ENCODE peak calls at places on chromosomes 3 and 15, in six cellular contexts. One of them, this sample, is unnamed.

GRCh38 chr15:84699538-84700191 is 16.3 kb downstream of the SEC11A start:
- DNase-seq in GM12878: no peak
- DNase-seq in SK-N-SH: no peak
- DNase-seq in HepG2: no peak
- DNase-seq in IMR-90: no peak
- DNase-seq in A549: no peak
- DNase-seq in this sample: no peak

GRCh38 chr15:39404767-39405173 is 176.1 kb upstream of the THBS1 start:
- DNase-seq in IMR-90: peak; percentile 95
- DNase-seq in HepG2: no peak
- DNase-seq in GM12878: no peak
- DNase-seq in A549: no peak
- DNase-seq in SK-N-SH: no peak
- DNase-seq in this sample: peak; percentile 51

GRCh38 chr3:140093742-140094141 is 158.8 kb downstream of the CLSTN2 start:
- DNase-seq in GM12878: no peak
- DNase-seq in HepG2: no peak
- DNase-seq in IMR-90: peak; percentile 46
- DNase-seq in SK-N-SH: no peak
- DNase-seq in A549: no peak
- DNase-seq in this sample: no peak

GRCh38 chr3:195153121-195153520 is 117.8 kb downstream of the XXYLT1 start:
- DNase-seq in IMR-90: peak; percentile 17
- DNase-seq in GM12878: no peak
- DNase-seq in HepG2: no peak
- DNase-seq in SK-N-SH: peak; percentile 54
- DNase-seq in A549: no peak
- DNase-seq in this sample: no peak

GRCh38 chr15:99511865-99512632 is 53.7 kb upstream of the MEF2A start:
- DNase-seq in SK-N-SH: no peak
- DNase-seq in A549: no peak
- DNase-seq in HepG2: no peak
- DNase-seq in IMR-90: no peak
- DNase-seq in GM12878: peak; percentile 99
- DNase-seq in this sample: no peak

GRCh38 chr3:136984837-136985236 is 27.1 kb downstream of the IL20RB start:
- DNase-seq in HepG2: no peak
- DNase-seq in SK-N-SH: no peak
- DNase-seq in IMR-90: peak; percentile 74
- DNase-seq in GM12878: no peak
- DNase-seq in A549: no peak
- DNase-seq in this sample: no peak

GRCh38 chr3:182710557-182711157 is 82.6 kb upstream of the ATP11B start:
- DNase-seq in HepG2: peak; percentile 16
- DNase-seq in A549: peak; percentile 36
- DNase-seq in GM12878: no peak
- DNase-seq in IMR-90: peak; percentile 13
- DNase-seq in SK-N-SH: peak; percentile 35
- DNase-seq in this sample: peak; percentile 41

GRCh38 chr3:78887029-78887428 is 880.8 kb downstream of the ROBO1 start:
- DNase-seq in HepG2: no peak
- DNase-seq in SK-N-SH: no peak
- DNase-seq in IMR-90: peak; percentile 74
- DNase-seq in A549: peak; percentile 5
- DNase-seq in GM12878: no peak
- DNase-seq in this sample: no peak

GRCh38 chr3:131730581-131730980 is 227.8 kb upstream of the MRPL3 start:
- DNase-seq in A549: no peak
- DNase-seq in HepG2: no peak
- DNase-seq in IMR-90: no peak
- DNase-seq in GM12878: no peak
- DNase-seq in SK-N-SH: no peak
- DNase-seq in this sample: no peak

GRCh38 chr3:57577786-57578185 is 19.4 kb downstream of the ARF4 start:
- DNase-seq in SK-N-SH: no peak
- DNase-seq in A549: no peak
- DNase-seq in IMR-90: no peak
- DNase-seq in HepG2: no peak
- DNase-seq in GM12878: no peak
- DNase-seq in this sample: no peak

GRCh38 chr3:35784162-35784561 is 144.8 kb downstream of the ARPP21 start:
- DNase-seq in HepG2: peak; percentile 7
- DNase-seq in GM12878: no peak
- DNase-seq in A549: no peak
- DNase-seq in SK-N-SH: no peak
- DNase-seq in IMR-90: no peak
- DNase-seq in this sample: no peak

GRCh38 chr15:63402498-63403253 is 21.0 kb upstream of the CA12 start:
- DNase-seq in GM12878: no peak
- DNase-seq in HepG2: peak; percentile 23
- DNase-seq in SK-N-SH: peak; percentile 41
- DNase-seq in A549: peak; percentile 55
- DNase-seq in IMR-90: peak; percentile 57
- DNase-seq in this sample: peak; percentile 57

GRCh38 chr15:88465633-88466219 is 1.5 kb downstream of the MRPL46 start:
- DNase-seq in HepG2: peak; percentile 93
- DNase-seq in A549: no peak
- DNase-seq in SK-N-SH: no peak
- DNase-seq in IMR-90: peak; percentile 55
- DNase-seq in GM12878: no peak
- DNase-seq in this sample: peak; percentile 73

GRCh38 chr3:47404955-47405790 is 24.4 kb downstream of the PTPN23 start:
- DNase-seq in A549: no peak
- DNase-seq in IMR-90: no peak
- DNase-seq in SK-N-SH: peak; percentile 24
- DNase-seq in GM12878: no peak
- DNase-seq in HepG2: no peak
- DNase-seq in this sample: no peak

GRCh38 chr3:176354843-176355242 is 842.4 kb downstream of the TBL1XR1 start:
- DNase-seq in A549: no peak
- DNase-seq in SK-N-SH: peak; percentile 4
- DNase-seq in IMR-90: no peak
- DNase-seq in HepG2: no peak
- DNase-seq in GM12878: no peak
- DNase-seq in this sample: no peak
- TF ChIP-seq SMC3 in A549: no peak
- TF ChIP-seq SMC3 in SK-N-SH: no peak
- TF ChIP-seq SMC3 in IMR-90: no peak
- TF ChIP-seq SMC3 in HepG2: no peak
- TF ChIP-seq SMC3 in GM12878: no peak
- TF ChIP-seq SMC3 in this sample: no peak

GRCh38 chr3:65785065-65785645 is 253.6 kb downstream of the MAGI1 start:
- DNase-seq in HepG2: peak; percentile 41
- DNase-seq in GM12878: no peak
- DNase-seq in SK-N-SH: peak; percentile 57
- DNase-seq in A549: peak; percentile 5
- DNase-seq in IMR-90: peak; percentile 80
- DNase-seq in this sample: peak; percentile 29
- TF ChIP-seq SMC3 in HepG2: peak; percentile 71
- TF ChIP-seq SMC3 in GM12878: peak; percentile 75
- TF ChIP-seq SMC3 in SK-N-SH: peak; percentile 74
- TF ChIP-seq SMC3 in A549: peak; percentile 77
- TF ChIP-seq SMC3 in IMR-90: peak; percentile 86
- TF ChIP-seq SMC3 in this sample: peak; percentile 45

DNA sequence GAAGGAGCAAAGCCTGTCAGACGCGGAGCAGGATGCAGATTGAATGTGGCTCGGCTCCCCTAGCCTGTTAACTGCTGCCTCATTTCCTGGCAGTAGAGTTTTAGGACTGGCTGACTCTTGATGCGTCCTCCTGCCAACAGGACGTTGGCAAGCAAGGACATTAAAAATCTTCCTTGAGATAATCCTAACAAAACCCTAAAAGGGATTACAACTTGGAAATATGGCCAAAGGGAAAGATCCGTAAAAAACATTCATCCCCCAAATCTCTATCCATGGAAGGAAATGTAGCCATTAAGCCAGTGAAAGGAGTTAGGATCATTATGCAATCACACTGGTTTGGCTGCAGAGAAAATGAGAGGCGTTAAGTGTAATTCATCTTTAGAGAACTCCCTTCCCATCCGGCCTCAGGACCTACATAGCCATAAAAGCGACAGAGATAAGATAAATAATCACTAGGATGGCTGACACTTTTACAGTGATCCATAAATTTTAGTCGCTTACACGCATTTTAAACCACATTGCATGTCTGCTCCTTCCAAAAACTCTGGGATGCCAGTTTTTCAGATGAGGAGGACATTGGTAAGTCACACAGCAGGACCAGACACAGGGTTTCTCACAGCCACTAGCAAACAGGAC is 44.5 kb upstream of the C3orf80 start:
- DNase-seq in SK-N-SH: peak; percentile 17
- DNase-seq in GM12878: no peak
- DNase-seq in IMR-90: no peak
- DNase-seq in HepG2: no peak
- DNase-seq in A549: no peak
- DNase-seq in this sample: no peak
- TF ChIP-seq SMC3 in SK-N-SH: no peak
- TF ChIP-seq SMC3 in GM12878: no peak
- TF ChIP-seq SMC3 in IMR-90: no peak
- TF ChIP-seq SMC3 in HepG2: no peak
- TF ChIP-seq SMC3 in A549: no peak
- TF ChIP-seq SMC3 in this sample: no peak

GRCh38 chr3:13091898-13092620 is 18.8 kb upstream of the IQSEC1 start:
- DNase-seq in A549: peak; percentile 83
- DNase-seq in GM12878: no peak
- DNase-seq in HepG2: peak; percentile 51
- DNase-seq in SK-N-SH: peak; percentile 83
- DNase-seq in IMR-90: peak; percentile 60
- DNase-seq in this sample: peak; percentile 84
- TF ChIP-seq SMC3 in A549: peak; percentile 86
- TF ChIP-seq SMC3 in GM12878: peak; percentile 89
- TF ChIP-seq SMC3 in HepG2: peak; percentile 82
- TF ChIP-seq SMC3 in SK-N-SH: peak; percentile 91
- TF ChIP-seq SMC3 in IMR-90: peak; percentile 84
- TF ChIP-seq SMC3 in this sample: peak; percentile 79

This sample was measured in K562.